ENCODE peak calls at places on chromosomes 13 and 19, in seven cellular contexts. W, J, E, A, R, I and G are unnamed samples.

GRCh38 chr13:102983496-102983895 is 82.7 kb downstream of the SLC10A2 start:
- DNase-seq in E (no peak), W (no peak), I (no peak), R (no peak), J (no peak), A (no peak), G (no peak)

GRCh38 chr13:52130641-52131040 is 1.8 kb upstream of the NEK5 start:
- DNase-seq in A (no peak), W (no peak), R (no peak), J (no peak), I (no peak), E (no peak), G (no peak)

GRCh38 chr19:36207605-36208252 is 6.7 kb downstream of the ZNF565 start:
- DNase-seq in I (no peak), W (peak), E (no peak), J (no peak), R (no peak), A (no peak), G (no peak)

GRCh38 chr19:55554749-55555152 is 9.4 kb upstream of the SBK3 start:
- DNase-seq in E (no peak), R (no peak), A (no peak), I (no peak), J (no peak), W (no peak), G (no peak)

GRCh38 chr19:2619076-2619475 is 83.4 kb downstream of the GNG7 start:
- DNase-seq in R (no peak), W (peak), E (no peak), A (no peak), J (no peak), I (no peak), G (no peak)

GRCh38 chr13:27189192-27189591 is 17.6 kb upstream of the USP12 start:
- DNase-seq in W (no peak), E (no peak), I (no peak), J (no peak), A (no peak), R (no peak), G (no peak)

GRCh38 chr13:20565120-20565736 is 1.7 kb upstream of the IFT88 start:
- DNase-seq in W (no peak), A (no peak), I (no peak), R (no peak), J (no peak), E (no peak), G (no peak)

GRCh38 chr19:16834747-16835146 is 5.5 kb downstream of the SIN3B start:
- DNase-seq in I (no peak), A (no peak), J (no peak), W (no peak), E (no peak), R (no peak), G (no peak)

GRCh38 chr13:49213539-49213938 is 6.6 kb upstream of the MLNR start:
- DNase-seq in E (no peak), A (no peak), R (no peak), I (no peak), W (peak), J (no peak), G (no peak)

GRCh38 chr19:2248136-2249009 is 750 bp upstream of the AMH start:
- DNase-seq in A (no peak), W (no peak), I (no peak), J (no peak), E (no peak), R (no peak), G (no peak)

GRCh38 chr19:6032381-6032780 is 54.4 kb upstream of the RANBP3 start:
- DNase-seq in A (no peak), J (no peak), W (no peak), I (no peak), E (no peak), R (no peak), G (no peak)